ENCODE peak calls at places on chromosomes 2 and 18, in nine cellular contexts. O is epithelial cell of esophagus, E is left lung, U is GM20000, W is Calu3, K is cardiac fibroblast, P is right lobe of liver, D is left ventricle myocardium inferior, V is NB4. L is an unnamed sample.

GRCh38 chr2:69582582-69583176 is 60.9 kb downstream of the AAK1 start:
- DNase-seq in U (no peak), D (no peak), V (peak; percentile 66), O (no peak), E (no peak), P (no peak), K (peak; percentile 39), W (no peak), L (peak; percentile 33)

GRCh38 chr2:1544478-1545069 is 131.3 kb downstream of the TPO start:
- DNase-seq in D (no peak), V (no peak), O (peak; percentile 4), W (no peak), K (peak; percentile 82), U (no peak), E (peak; percentile 18), P (no peak), L (no peak)

GRCh38 chr18:48488388-48488850 is 50.4 kb upstream of the CTIF start:
- DNase-seq in V (no peak), U (no peak), K (peak; percentile 95), W (peak; percentile 88), O (peak; percentile 88), D (peak; percentile 80), P (peak; percentile 88), E (peak; percentile 74), L (no peak)

GRCh38 chr18:48402953-48403352 is 6.2 kb downstream of the ZBTB7C start:
- DNase-seq in O (no peak), P (no peak), K (no peak), V (no peak), D (no peak), W (no peak), E (no peak), U (no peak), L (no peak)

GRCh38 chr2:165791811-165792454 is 2.1 kb downstream of the GALNT3 start:
- DNase-seq in O (peak; percentile 64), U (no peak), E (no peak), P (no peak), V (no peak), K (peak; percentile 42), D (no peak), W (no peak), L (no peak)

GRCh38 chr2:86035371-86035882 is 70.3 kb downstream of the POLR1A start:
- DNase-seq in O (peak; percentile 13), E (peak; percentile 32), W (no peak), U (no peak), K (no peak), D (no peak), V (no peak), P (no peak), L (no peak)

GRCh38 chr2:36343601-36344000 is 12.0 kb upstream of the CRIM1 start:
- DNase-seq in D (no peak), W (no peak), K (peak; percentile 44), P (no peak), U (no peak), E (no peak), V (no peak), O (no peak), L (no peak)

GRCh38 chr18:49846263-49846662 is 32.9 kb upstream of the ACAA2 start:
- DNase-seq in U (no peak), O (no peak), E (no peak), D (no peak), P (peak; percentile 46), K (peak; percentile 62), W (no peak), V (no peak), L (no peak)

GRCh38 chr18:4319738-4320677 is 135.1 kb downstream of the DLGAP1 start:
- DNase-seq in K (no peak), V (peak; percentile 1), U (peak; percentile 45), O (no peak), E (no peak), P (no peak), W (no peak), D (no peak), L (no peak)

GRCh38 chr2:102070058-102070642 is 72.4 kb upstream of the IL1R1 start:
- DNase-seq in U (no peak), W (peak; percentile 41), E (peak; percentile 91), D (peak; percentile 92), O (no peak), V (no peak), P (peak; percentile 96), K (peak; percentile 91), L (no peak)

GRCh38 chr2:9593936-9594335 is 36.9 kb downstream of the YWHAQ start:
- DNase-seq in P (no peak), U (no peak), W (no peak), E (no peak), O (no peak), V (no peak), K (no peak), D (no peak), L (peak; percentile 21)

GRCh38 chr2:201580486-201580885 is 62.8 kb downstream of the TMEM237 start:
- DNase-seq in O (peak; percentile 42), U (no peak), D (no peak), K (peak; percentile 93), W (no peak), P (no peak), V (peak; percentile 40), E (no peak), L (no peak)

GRCh38 chr2:65070172-65070830 is 14.1 kb downstream of the CEP68 start:
- DNase-seq in P (no peak), D (no peak), O (peak; percentile 69), K (peak; percentile 59), V (peak; percentile 24), E (no peak), W (no peak), U (no peak), L (peak; percentile 48)
- TF ChIP-seq CTCF in P (no peak), D (peak; percentile 42), O (no peak), K (peak; percentile 30), V (no peak), E (no peak), W (no peak), U (no peak), L (no peak)

GRCh38 chr2:109318150-109318948 is 189.3 kb downstream of the SH3RF3 start:
- DNase-seq in E (peak; percentile 60), V (no peak), U (no peak), D (peak; percentile 86), O (peak; percentile 44), W (no peak), K (peak; percentile 97), P (no peak), L (no peak)
- TF ChIP-seq CTCF in E (no peak), V (no peak), U (no peak), D (peak; percentile 45), O (no peak), W (no peak), K (peak; percentile 18), P (no peak), L (no peak)

GRCh38 chr2:157727693-157728092 is 99.0 kb upstream of the ACVR1C start:
- DNase-seq in K (no peak), U (no peak), V (no peak), P (no peak), O (peak; percentile 19), E (no peak), D (no peak), W (no peak), L (no peak)

GRCh38 chr2:157720504-157720903 is 91.8 kb upstream of the ACVR1C start:
- DNase-seq in E (no peak), D (no peak), W (no peak), P (no peak), V (no peak), U (no peak), O (no peak), K (no peak), L (no peak)

GRCh38 chr2:157726946-157727345 is 98.3 kb upstream of the ACVR1C start:
- DNase-seq in K (peak; percentile 6), V (no peak), U (no peak), W (no peak), E (no peak), D (no peak), O (peak; percentile 39), P (no peak), L (no peak)

GRCh38 chr2:157725856-157726255 is 97.2 kb upstream of the ACVR1C start:
- DNase-seq in E (no peak), K (peak; percentile 32), W (no peak), U (no peak), P (no peak), O (no peak), D (no peak), V (no peak), L (no peak)

DNA sequence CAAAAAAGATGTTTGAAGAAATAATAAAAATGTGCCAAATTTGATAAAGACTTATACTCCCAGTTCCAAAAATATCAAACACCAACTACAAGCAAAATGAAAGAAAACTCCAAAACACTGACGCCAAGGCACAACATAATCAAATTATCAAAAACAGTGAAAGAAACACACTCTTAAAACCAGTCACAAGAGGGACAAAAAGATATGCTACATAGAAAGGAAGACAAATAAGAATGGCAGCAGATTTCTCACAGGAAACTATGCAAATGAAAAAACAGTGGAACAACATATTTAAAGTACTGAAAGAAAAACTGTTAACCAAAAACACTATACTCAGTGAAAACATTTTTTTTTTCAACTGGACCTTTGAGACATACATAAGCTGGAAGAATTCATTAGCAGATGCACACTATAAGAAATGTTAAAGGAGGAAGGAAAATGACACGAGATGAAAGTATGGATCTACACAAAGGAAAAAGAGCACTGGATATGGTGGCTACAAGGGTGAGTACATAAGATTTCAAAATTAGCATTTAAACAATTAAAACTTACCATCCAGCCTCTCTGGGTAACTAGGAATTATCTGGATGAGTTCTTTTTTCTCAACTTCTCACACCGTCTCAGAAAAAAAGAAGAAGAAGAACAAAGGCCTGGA is 94.0 kb upstream of the ACVR1C start:
- DNase-seq in V (no peak), D (no peak), O (peak; percentile 7), P (no peak), K (peak; percentile 17), U (no peak), W (no peak), E (no peak), L (no peak)
- TF ChIP-seq CTCF in V (no peak), D (no peak), O (no peak), P (no peak), K (no peak), U (no peak), W (no peak), E (no peak), L (no peak)

GRCh38 chr2:35204325-35204724 is 1151.3 kb upstream of the CRIM1 start:
- DNase-seq in E (no peak), W (no peak), O (no peak), V (no peak), P (no peak), U (no peak), K (no peak), D (no peak), L (no peak)

GRCh38 chr2:35204881-35205280 is 1150.7 kb upstream of the CRIM1 start:
- DNase-seq in V (no peak), D (no peak), K (no peak), U (no peak), W (no peak), O (no peak), E (no peak), P (no peak), L (no peak)

DNA sequence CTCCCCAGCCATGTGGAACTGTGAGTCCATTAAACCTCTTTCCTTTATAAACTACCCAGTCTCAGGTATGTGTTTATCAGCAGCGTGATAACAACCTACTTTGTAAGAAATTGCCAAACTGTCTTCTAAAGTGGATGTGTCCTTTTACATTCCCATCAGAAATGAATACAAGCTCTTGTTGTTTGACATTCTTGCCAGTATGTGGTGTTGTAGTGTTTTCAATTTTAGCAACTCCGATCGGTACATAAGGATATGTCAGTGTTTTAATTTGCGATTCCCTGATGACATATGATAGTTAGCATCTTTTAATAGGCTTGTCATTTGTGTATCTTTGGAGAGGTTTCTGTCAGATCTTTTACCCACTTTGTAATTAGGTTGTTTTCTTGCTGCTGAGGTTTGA is 1156.3 kb upstream of the CRIM1 start:
- DNase-seq in P (no peak), U (no peak), E (no peak), K (no peak), V (no peak), W (no peak), D (no peak), O (no peak), L (no peak)
- TF ChIP-seq CTCF in P (no peak), U (no peak), E (no peak), K (no peak), V (no peak), W (no peak), D (no peak), O (no peak), L (no peak)